ENCODE peak calls at places on chromosomes 16 and 17, in seven cellular contexts. G is ovary, U is left ventricle myocardium inferior, Q is cardiac muscle cell, M is T-helper 17 cell, R is GM23248, B is pancreas. J is an unnamed sample.

GRCh38 chr16:79728048-79728922 is 127.7 kb upstream of the MAF start:
- DNase-seq in B (no peak), M (no peak), Q (no peak), R (no peak), G (no peak), U (no peak), J (no peak)

GRCh38 chr16:8946544-8946943 is 17.2 kb downstream of the USP7 start:
- DNase-seq in B (no peak), R (no peak), Q (no peak), U (no peak), G (no peak), M (no peak), J (no peak)

GRCh38 chr17:50139950-50140885 is 10.3 kb upstream of the SAMD14 start:
- DNase-seq in M (peak; percentile 77), R (peak; percentile 87), G (peak; percentile 80), B (peak; percentile 74), U (peak; percentile 81), Q (peak; percentile 87), J (peak; percentile 81)

GRCh38 chr17:76561799-76562268 is 22.0 kb downstream of the PRCD start:
- DNase-seq in B (no peak), G (no peak), R (peak; percentile 57), Q (peak; percentile 50), U (no peak), M (no peak), J (no peak)

GRCh38 chr16:3879258-3879886 is 1.1 kb downstream of the CREBBP start:
- DNase-seq in B (peak; percentile 65), R (peak; percentile 63), G (peak; percentile 51), U (peak; percentile 36), M (peak; percentile 13), Q (no peak), J (peak; percentile 67)

GRCh38 chr17:27939489-27940465 is 46.6 kb upstream of the LYRM9 start:
- DNase-seq in M (no peak), B (no peak), Q (no peak), R (no peak), U (no peak), G (no peak), J (no peak)

GRCh38 chr16:79618041-79618711 is 17.6 kb upstream of the MAF start:
- DNase-seq in M (no peak), B (no peak), G (no peak), Q (no peak), U (no peak), R (no peak), J (no peak)

GRCh38 chr17:39736319-39737165 is 1.2 kb upstream of the GRB7 start:
- DNase-seq in M (no peak), Q (no peak), R (no peak), U (no peak), G (no peak), B (peak; percentile 8), J (no peak)

GRCh38 chr16:50244504-50245416 is 21.6 kb upstream of the ADCY7 start:
- DNase-seq in B (no peak), R (no peak), G (peak; percentile 74), M (no peak), U (no peak), Q (no peak), J (no peak)

GRCh38 chr16:46573008-46573833 is 48.0 kb downstream of the SHCBP1 start:
- DNase-seq in U (no peak), M (no peak), R (peak; percentile 59), B (no peak), G (no peak), Q (peak; percentile 14), J (no peak)

GRCh38 chr16:27462846-27463682 is 61.1 kb downstream of the IL21R start:
- DNase-seq in G (no peak), M (no peak), R (no peak), B (no peak), U (no peak), Q (no peak), J (no peak)

GRCh38 chr16:57624806-57625500 is 3.5 kb upstream of the ADGRG1 start:
- DNase-seq in G (no peak), M (no peak), U (no peak), R (no peak), B (peak; percentile 24), Q (peak; percentile 32), J (no peak)

GRCh38 chr16:4214215-4214621 is 27.7 kb downstream of the SRL start:
- DNase-seq in G (no peak), U (no peak), B (no peak), Q (peak; percentile 82), M (no peak), R (peak; percentile 93), J (no peak)

GRCh38 chr16:4176794-4177438 is 60.7 kb upstream of the ADCY9 start:
- DNase-seq in M (no peak), Q (peak; percentile 35), G (no peak), U (no peak), B (no peak), R (peak; percentile 91), J (no peak)

GRCh38 chr17:18037482-18037881 is 1.5 kb downstream of the ATPAF2 start:
- DNase-seq in R (no peak), Q (no peak), M (no peak), B (no peak), G (no peak), U (no peak), J (no peak)

GRCh38 chr16:10866196-10866976 is 10.6 kb upstream of the CIITA start:
- DNase-seq in M (no peak), G (peak; percentile 34), U (peak; percentile 48), R (peak; percentile 37), Q (no peak), B (no peak), J (no peak)

GRCh38 chr16:85864965-85865364 is 34.0 kb upstream of the IRF8 start:
- DNase-seq in Q (no peak), U (no peak), B (no peak), G (no peak), R (no peak), M (no peak), J (no peak)

GRCh38 chr16:57343131-57343731 is 15.4 kb upstream of the CCL22 start:
- DNase-seq in B (no peak), R (no peak), U (no peak), M (no peak), G (no peak), Q (no peak), J (no peak)

GRCh38 chr16:9816644-9817043 is 365.6 kb downstream of the GRIN2A start:
- DNase-seq in U (no peak), M (no peak), B (no peak), Q (no peak), G (no peak), R (no peak), J (no peak)

GRCh38 chr16:77739493-77739892 is 17.2 kb downstream of the NUDT7 start:
- DNase-seq in U (no peak), G (no peak), Q (peak; percentile 6), B (no peak), R (peak; percentile 24), M (no peak), J (no peak)

GRCh38 chr16:75535901-75536300 is at the start of gene CHST5:
- DNase-seq in G (no peak), Q (no peak), U (no peak), B (no peak), M (no peak), R (no peak), J (no peak)

GRCh38 chr17:17151055-17151454 is 55.1 kb downstream of the PLD6 start:
- DNase-seq in R (peak; percentile 93), M (no peak), U (no peak), B (no peak), G (no peak), Q (peak; percentile 70), J (no peak)

GRCh38 chr16:68367034-68367433 is 56.2 kb downstream of the PRMT7 start:
- DNase-seq in U (no peak), R (peak; percentile 61), Q (peak; percentile 48), B (peak; percentile 24), M (no peak), G (peak; percentile 47), J (no peak)

GRCh38 chr17:59762022-59762825 is 54.8 kb downstream of the VMP1 start:
- DNase-seq in R (peak; percentile 91), B (no peak), M (no peak), G (no peak), U (no peak), Q (peak; percentile 76), J (no peak)

GRCh38 chr17:74552037-74552436 is 6.1 kb upstream of the CD300C start:
- DNase-seq in G (no peak), B (no peak), Q (no peak), R (peak; percentile 58), U (no peak), M (no peak), J (no peak)

GRCh38 chr17:68101992-68102758 is 66.6 kb downstream of the KPNA2 start:
- DNase-seq in M (no peak), R (peak; percentile 30), Q (no peak), B (peak; percentile 44), G (peak; percentile 29), U (no peak), J (peak; percentile 39)

GRCh38 chr16:60731329-60731728 is 1304.9 kb downstream of the CDH8 start:
- DNase-seq in M (no peak), G (no peak), U (no peak), B (no peak), Q (no peak), R (no peak), J (no peak)
- H3K9me3 ChIP-seq in M (no peaks in the 10 kb centered on the region), G (no peaks in the 10 kb centered on the region), U (no peaks in the 10 kb centered on the region), B (no peaks in the 10 kb centered on the region), Q (no peaks in the 10 kb centered on the region), R (no peaks in the 10 kb centered on the region), J (no peaks in the 10 kb centered on the region)

GRCh38 chr17:12831839-12832238 is 42.5 kb downstream of the ARHGAP44 start:
- DNase-seq in M (no peak), R (no peak), G (no peak), B (no peak), U (no peak), Q (no peak), J (no peak)
- H3K9me3 ChIP-seq in M (peaks cover 5% of the 10 kb centered on the region), R (no peaks in the 10 kb centered on the region), G (no peaks in the 10 kb centered on the region), B (no peaks in the 10 kb centered on the region), U (peaks cover 25% of the 10 kb centered on the region), Q (no peaks in the 10 kb centered on the region), J (no peaks in the 10 kb centered on the region)

DNA sequence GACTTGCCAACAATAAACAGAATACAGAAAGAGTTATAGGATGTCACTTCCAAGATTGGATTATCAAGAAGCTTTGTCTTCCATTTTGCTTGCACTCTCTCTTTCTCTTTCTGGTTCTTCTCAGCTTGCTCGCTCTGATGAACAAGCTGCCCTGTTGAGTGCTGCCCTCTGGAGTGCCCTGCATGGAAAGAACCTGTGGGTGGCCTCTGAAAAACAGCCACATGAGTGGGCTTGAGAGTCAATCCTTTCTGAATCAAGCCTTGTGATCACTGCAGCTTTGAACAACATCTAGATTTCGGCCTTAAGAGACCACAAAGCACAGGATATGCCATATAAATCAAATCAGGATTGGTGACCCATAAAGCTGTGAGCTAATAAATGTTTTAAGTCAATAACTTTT is 185.1 kb downstream of the KIF2B start:
- DNase-seq in B (no peak), R (no peak), M (no peak), G (no peak), Q (no peak), U (no peak), J (no peak)
- H3K9me3 ChIP-seq in B (no peaks in the 10 kb centered on the region), R (no peaks in the 10 kb centered on the region), M (no peaks in the 10 kb centered on the region), G (no peaks in the 10 kb centered on the region), Q (no peaks in the 10 kb centered on the region), U (no peaks in the 10 kb centered on the region), J (no peaks in the 10 kb centered on the region)

GRCh38 chr16:35788381-35788780 is 2329.0 kb downstream of the TP53TG3F start:
- DNase-seq in G (no peak), Q (no peak), B (no peak), R (no peak), M (no peak), U (no peak), J (no peak)

GRCh38 chr16:35797811-35798210 is 2338.4 kb downstream of the TP53TG3F start:
- DNase-seq in Q (no peak), B (no peak), R (no peak), M (no peak), G (no peak), U (no peak), J (no peak)

GRCh38 chr16:35795361-35796029 is 2336.1 kb downstream of the TP53TG3F start:
- DNase-seq in M (no peak), G (no peak), Q (no peak), U (no peak), R (no peak), B (no peak), J (no peak)

GRCh38 chr16:35792516-35793285 is 2333.3 kb downstream of the TP53TG3F start:
- DNase-seq in B (no peak), Q (no peak), G (no peak), R (no peak), M (no peak), U (no peak), J (no peak)
- H3K9me3 ChIP-seq in B (no peaks in the 10 kb centered on the region), Q (no peaks in the 10 kb centered on the region), G (no peaks in the 10 kb centered on the region), R (no peaks in the 10 kb centered on the region), M (no peaks in the 10 kb centered on the region), U (no peaks in the 10 kb centered on the region), J (no peaks in the 10 kb centered on the region)